ENCODE peak calls at places on chromosomes 12 and 14, in four cellular contexts. One of them, this sample, is unnamed.

GRCh38 chr14:58832010-58832409 is 194.2 kb downstream of the DACT1 start:
- DNase-seq in IMR-90: no peak
- DNase-seq in HCT116: no peak
- DNase-seq in upper lobe of left lung: no peak
- DNase-seq in this sample: no peak

GRCh38 chr12:13471471-13471870 is 274.9 kb downstream of the EMP1 start:
- DNase-seq in upper lobe of left lung: no peak
- DNase-seq in HCT116: no peak
- DNase-seq in IMR-90: no peak
- DNase-seq in this sample: no peak

GRCh38 chr14:33586806-33587205 is 364.1 kb downstream of the EGLN3 start:
- DNase-seq in upper lobe of left lung: no peak
- DNase-seq in IMR-90: no peak
- DNase-seq in HCT116: no peak
- DNase-seq in this sample: no peak

GRCh38 chr12:124686885-124687694 is 119.7 kb upstream of the NCOR2 start:
- DNase-seq in upper lobe of left lung: no peak
- DNase-seq in HCT116: no peak
- DNase-seq in IMR-90: no peak
- DNase-seq in this sample: no peak

GRCh38 chr12:77606348-77606747 is 224.3 kb upstream of the NAV3 start:
- DNase-seq in upper lobe of left lung: no peak
- DNase-seq in HCT116: no peak
- DNase-seq in IMR-90: no peak
- DNase-seq in this sample: no peak

GRCh38 chr12:26122681-26123481 is 2.0 kb downstream of the BHLHE41 start:
- DNase-seq in IMR-90: peak
- DNase-seq in HCT116: no peak
- DNase-seq in upper lobe of left lung: peak
- DNase-seq in this sample: peak

GRCh38 chr12:111386891-111387290 is 18.0 kb upstream of the PHETA1 start:
- DNase-seq in upper lobe of left lung: no peak
- DNase-seq in HCT116: no peak
- DNase-seq in IMR-90: no peak
- DNase-seq in this sample: no peak

GRCh38 chr12:79294590-79294989 is 396.2 kb downstream of the PAWR start:
- DNase-seq in upper lobe of left lung: no peak
- DNase-seq in HCT116: no peak
- DNase-seq in IMR-90: no peak
- DNase-seq in this sample: no peak

GRCh38 chr14:105479438-105480164 is 5.0 kb downstream of the CRIP2 start:
- DNase-seq in IMR-90: no peak
- DNase-seq in HCT116: no peak
- DNase-seq in upper lobe of left lung: no peak
- DNase-seq in this sample: no peak

GRCh38 chr14:100019156-100019882 is 45.9 kb upstream of the EVL start:
- DNase-seq in HCT116: no peak
- DNase-seq in IMR-90: peak
- DNase-seq in upper lobe of left lung: no peak
- DNase-seq in this sample: no peak

GRCh38 chr12:19657401-19657800 is 218.1 kb downstream of the AEBP2 start:
- DNase-seq in upper lobe of left lung: no peak
- DNase-seq in HCT116: no peak
- DNase-seq in IMR-90: peak
- DNase-seq in this sample: no peak

GRCh38 chr14:95039993-95040348 is 117.4 kb downstream of the DICER1 start:
- DNase-seq in HCT116: no peak
- DNase-seq in IMR-90: no peak
- DNase-seq in upper lobe of left lung: no peak
- DNase-seq in this sample: peak

GRCh38 chr12:110689002-110689600 is at the start of gene HVCN1:
- DNase-seq in upper lobe of left lung: peak
- DNase-seq in HCT116: no peak
- DNase-seq in IMR-90: no peak
- DNase-seq in this sample: peak

GRCh38 chr12:16136206-16136605 is 141.3 kb downstream of the SLC15A5 start:
- DNase-seq in IMR-90: no peak
- DNase-seq in HCT116: no peak
- DNase-seq in upper lobe of left lung: no peak
- DNase-seq in this sample: no peak

GRCh38 chr14:103910262-103910935 is 17.9 kb upstream of the TDRD9 start:
- DNase-seq in IMR-90: peak
- DNase-seq in upper lobe of left lung: peak
- DNase-seq in HCT116: peak
- DNase-seq in this sample: peak
- H3K4me3 ChIP-seq in IMR-90: no peak
- H3K4me3 ChIP-seq in upper lobe of left lung: peak
- H3K4me3 ChIP-seq in HCT116: no peak
- H3K4me3 ChIP-seq in this sample: no peak

GRCh38 chr14:103745424-103745823 is 29.8 kb downstream of the ZFYVE21 start:
- DNase-seq in HCT116: no peak
- DNase-seq in upper lobe of left lung: no peak
- DNase-seq in IMR-90: no peak
- DNase-seq in this sample: peak

GRCh38 chr14:103749452-103749851 is 33.8 kb downstream of the ZFYVE21 start:
- DNase-seq in IMR-90: no peak
- DNase-seq in HCT116: no peak
- DNase-seq in upper lobe of left lung: no peak
- DNase-seq in this sample: no peak

GRCh38 chr14:103744621-103745395 is 29.2 kb downstream of the ZFYVE21 start:
- DNase-seq in IMR-90: no peak
- DNase-seq in HCT116: no peak
- DNase-seq in upper lobe of left lung: no peak
- DNase-seq in this sample: no peak

GRCh38 chr14:103748539-103748867 is 32.9 kb downstream of the ZFYVE21 start:
- DNase-seq in upper lobe of left lung: no peak
- DNase-seq in HCT116: no peak
- DNase-seq in IMR-90: no peak
- DNase-seq in this sample: no peak

DNA sequence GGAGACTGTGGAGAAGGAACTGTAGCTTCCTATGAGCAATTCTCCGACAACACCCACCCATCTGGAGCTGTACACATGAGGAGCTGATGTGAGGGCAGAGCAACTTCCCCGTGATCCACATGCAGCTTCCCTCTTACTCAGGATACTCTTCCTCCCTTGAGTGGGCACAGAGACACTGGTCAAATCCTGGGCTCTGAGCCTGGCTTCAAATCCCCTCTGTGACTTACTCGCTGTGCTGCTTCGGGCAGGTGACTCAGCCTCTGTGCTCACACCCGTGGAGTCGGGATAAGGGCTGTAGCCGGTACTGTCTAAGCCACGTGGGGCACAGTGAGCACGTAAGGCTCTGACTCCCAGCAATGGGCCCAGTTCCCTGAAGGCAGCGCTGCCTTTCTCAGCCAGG is 31.1 kb downstream of the ZFYVE21 start:
- DNase-seq in HCT116: no peak
- DNase-seq in upper lobe of left lung: no peak
- DNase-seq in IMR-90: peak
- DNase-seq in this sample: peak
- TF ChIP-seq POLR2A in HCT116: no peak
- TF ChIP-seq POLR2A in upper lobe of left lung: no peak
- TF ChIP-seq POLR2A in IMR-90: no peak
- TF ChIP-seq POLR2A in this sample: no peak

DNA sequence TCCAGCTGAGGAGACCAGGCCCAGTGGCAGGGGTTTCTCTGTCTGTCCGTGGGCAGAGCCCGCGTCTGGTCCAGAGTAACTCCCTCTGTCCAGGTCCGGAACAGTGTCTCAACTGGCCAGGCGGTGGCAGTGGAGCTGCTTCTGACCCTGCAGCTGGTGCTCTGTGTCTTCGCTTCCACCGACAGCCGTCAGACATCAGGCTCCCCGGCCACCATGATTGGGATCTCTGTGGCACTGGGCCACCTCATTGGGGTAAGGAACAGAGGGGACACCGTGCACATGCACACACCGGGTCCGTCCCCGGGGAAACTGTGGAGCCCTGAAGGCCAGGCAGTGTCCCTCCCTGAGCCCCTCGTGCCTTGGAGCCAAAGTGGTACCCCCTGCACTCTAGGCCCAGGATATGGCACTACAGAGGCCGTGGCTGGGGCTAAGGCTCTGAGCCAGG is 1.5 kb downstream of the AQP6 start:
- DNase-seq in HCT116: no peak
- DNase-seq in IMR-90: peak
- DNase-seq in upper lobe of left lung: peak
- DNase-seq in this sample: no peak
- TF ChIP-seq CTCF in HCT116: peak
- TF ChIP-seq CTCF in IMR-90: peak
- TF ChIP-seq CTCF in upper lobe of left lung: peak
- TF ChIP-seq CTCF in this sample: no peak

GRCh38 chr12:100128509-100128908 is 14.2 kb downstream of the BLTP3B start:
- DNase-seq in IMR-90: peak
- DNase-seq in HCT116: no peak
- DNase-seq in upper lobe of left lung: peak
- DNase-seq in this sample: peak
- H3K4me3 ChIP-seq in IMR-90: no peak
- H3K4me3 ChIP-seq in HCT116: no peak
- H3K4me3 ChIP-seq in upper lobe of left lung: no peak
- H3K4me3 ChIP-seq in this sample: no peak

DNA sequence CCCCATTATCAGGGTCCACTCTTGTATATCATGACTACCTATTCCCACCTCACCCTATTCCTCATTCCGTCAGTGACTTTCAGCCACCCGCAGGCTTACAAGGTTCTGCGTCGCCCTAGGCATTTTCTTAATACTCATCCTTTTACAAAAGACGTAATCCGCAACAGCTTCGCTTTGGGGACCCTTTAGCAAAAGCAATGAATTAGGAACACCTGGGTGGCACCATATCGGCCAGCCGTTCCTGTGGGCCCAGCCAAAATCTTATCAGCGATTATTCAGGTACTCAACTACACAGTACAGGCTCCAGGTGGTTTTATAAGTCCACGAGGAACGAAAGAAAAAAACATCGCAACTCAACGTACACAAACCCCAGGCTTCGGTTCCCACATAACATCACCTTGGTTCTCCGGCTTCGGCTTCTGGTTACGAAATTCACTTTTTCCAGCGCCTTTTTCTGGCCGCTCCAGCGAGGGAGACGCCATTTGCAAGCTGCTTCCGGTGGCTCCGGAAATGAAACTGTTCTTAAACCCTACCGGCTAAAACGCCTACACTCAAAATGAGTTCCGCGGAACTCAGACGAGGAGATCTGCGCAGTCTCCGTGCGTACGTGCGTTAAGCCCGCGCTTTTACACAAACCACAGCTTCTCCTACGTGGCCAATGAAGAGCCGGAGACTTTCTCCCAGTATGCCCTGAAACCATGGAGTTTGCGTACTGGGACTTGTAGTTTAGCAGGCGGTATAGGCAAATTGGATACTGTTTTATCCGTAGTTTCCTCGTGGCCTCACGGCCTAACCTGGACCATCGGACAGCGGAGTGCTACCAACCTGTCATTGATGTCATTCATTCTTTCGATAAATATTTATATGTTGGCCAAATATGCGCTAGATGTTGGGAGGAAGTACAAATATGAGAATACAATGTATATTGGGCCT is at the start of gene KRR1:
- DNase-seq in IMR-90: peak
- DNase-seq in HCT116: peak
- DNase-seq in upper lobe of left lung: peak
- DNase-seq in this sample: peak
- TF ChIP-seq POLR2A in IMR-90: peak
- TF ChIP-seq POLR2A in HCT116: peak
- TF ChIP-seq POLR2A in upper lobe of left lung: peak
- TF ChIP-seq POLR2A in this sample: no peak

GRCh38 chr12:108572166-108572790 is 9.9 kb downstream of the ISCU start:
- DNase-seq in upper lobe of left lung: no peak
- DNase-seq in HCT116: no peak
- DNase-seq in IMR-90: no peak
- DNase-seq in this sample: peak

GRCh38 chr12:108571604-108572165 is 9.3 kb downstream of the ISCU start:
- DNase-seq in HCT116: no peak
- DNase-seq in IMR-90: no peak
- DNase-seq in upper lobe of left lung: no peak
- DNase-seq in this sample: peak

GRCh38 chr12:108568653-108569154 is 6.3 kb downstream of the ISCU start:
- DNase-seq in IMR-90: no peak
- DNase-seq in upper lobe of left lung: no peak
- DNase-seq in HCT116: no peak
- DNase-seq in this sample: peak

GRCh38 chr12:108573310-108573709 is 10.9 kb downstream of the ISCU start:
- DNase-seq in IMR-90: no peak
- DNase-seq in upper lobe of left lung: no peak
- DNase-seq in HCT116: no peak
- DNase-seq in this sample: no peak

DNA sequence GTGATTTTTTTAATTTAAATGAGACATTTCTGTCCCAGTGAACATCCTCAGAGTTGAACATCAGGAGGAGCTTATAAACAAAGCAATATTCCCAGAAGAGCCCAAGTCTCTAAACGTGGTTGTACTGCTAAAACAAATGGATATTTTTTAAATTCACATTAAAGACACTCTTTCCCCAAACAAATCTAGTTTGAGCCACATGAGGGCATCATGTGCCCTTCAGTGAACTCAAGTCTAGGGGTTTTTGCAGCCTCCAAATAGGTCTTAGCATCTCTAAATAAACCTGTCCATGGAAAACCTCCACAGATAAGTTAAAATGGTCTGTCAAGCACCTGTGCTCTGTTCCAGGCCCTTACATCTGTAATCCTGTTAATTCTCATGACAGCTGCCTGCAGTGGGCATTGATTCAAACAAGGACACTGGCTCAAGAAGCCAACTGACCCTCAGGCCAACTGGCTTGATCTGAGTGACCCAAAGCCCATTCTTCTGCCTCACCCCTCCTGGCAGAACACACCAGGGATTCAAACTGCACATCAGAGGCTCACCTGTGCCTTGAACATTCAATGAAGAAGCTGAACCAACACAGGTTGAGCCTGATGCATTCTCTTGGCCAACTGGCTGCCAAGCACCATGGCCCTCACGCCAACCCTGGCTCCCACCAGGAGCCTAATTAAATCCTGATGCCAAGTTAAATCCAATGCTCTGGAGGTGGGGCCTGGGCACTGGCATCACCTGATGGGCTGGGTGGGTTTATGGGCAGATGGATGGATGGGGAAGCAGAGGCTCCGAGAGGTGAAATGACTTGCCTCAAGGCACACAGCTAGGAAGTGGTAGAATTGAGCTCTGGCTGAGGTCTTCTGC is 8.6 kb downstream of the ISCU start:
- DNase-seq in upper lobe of left lung: no peak
- DNase-seq in HCT116: peak
- DNase-seq in IMR-90: peak
- DNase-seq in this sample: no peak
- TF ChIP-seq CTCF in upper lobe of left lung: peak
- TF ChIP-seq CTCF in HCT116: peak
- TF ChIP-seq CTCF in IMR-90: peak
- TF ChIP-seq CTCF in this sample: no peak